ENCODE peak calls at places on chromosomes 1 and 21, in seven cellular contexts. D is K562, O is HCT116, B is GM12878, G is SK-N-SH, I is HepG2, S is H1. X is an unnamed sample.
A peak's percentile ranks its signal among the peaks of the same experiment; 100 is the strongest.

GRCh38 chr1:15674760-15675159 is 9.4 kb upstream of the PLEKHM2 start:
- DNase-seq in B (no peak), D (no peak), G (no peak), O (no peak), S (no peak), I (no peak), X (no peak)

GRCh38 chr1:31135973-31136600 is 70.6 kb upstream of the PUM1 start:
- DNase-seq in S (no peak), G (no peak), B (no peak), D (no peak), O (no peak), I (no peak), X (no peak)

GRCh38 chr1:33268927-33269610 is 12.8 kb downstream of the ZNF362 start:
- DNase-seq in D (no peak), O (no peak), B (no peak), I (no peak), S (no peak), G (no peak), X (no peak)

GRCh38 chr1:54582566-54583306 is 34.7 kb downstream of the ACOT11 start:
- DNase-seq in S (no peak), B (no peak), D (no peak), O (no peak), I (no peak), G (peak; percentile 66), X (no peak)

GRCh38 chr1:57122031-57122430 is 156.2 kb upstream of the C8B start:
- DNase-seq in I (no peak), O (no peak), D (no peak), G (no peak), S (no peak), B (no peak), X (no peak)

GRCh38 chr1:27621067-27621920 is 13.7 kb downstream of the FGR start:
- DNase-seq in B (no peak), O (no peak), G (no peak), D (no peak), I (peak; percentile 78), S (no peak), X (no peak)

GRCh38 chr1:8763888-8764287 is 53.6 kb downstream of the RERE start:
- DNase-seq in S (no peak), O (no peak), B (peak; percentile 84), G (no peak), I (no peak), D (peak; percentile 54), X (no peak)

GRCh38 chr1:121516279-121516967 is 331.6 kb downstream of the SRGAP2C start:
- DNase-seq in D (no peak), I (no peak), G (no peak), O (no peak), B (no peak), S (no peak), X (no peak)

GRCh38 chr1:26555550-26555981 is 26.0 kb downstream of the RPS6KA1 start:
- DNase-seq in O (no peak), G (no peak), I (peak; percentile 75), B (no peak), S (no peak), D (peak; percentile 55), X (no peak)

GRCh38 chr1:6727535-6727934 is 25.9 kb upstream of the DNAJC11 start:
- DNase-seq in B (peak; percentile 16), I (peak; percentile 59), S (peak; percentile 44), O (peak; percentile 71), D (peak; percentile 79), G (peak; percentile 73), X (peak; percentile 66)

GRCh38 chr1:117644696-117645311 is 39.0 kb downstream of the TENT5C start:
- DNase-seq in I (no peak), O (no peak), D (peak; percentile 86), S (no peak), B (no peak), G (no peak), X (no peak)

GRCh38 chr1:51295926-51296325 is 34.4 kb downstream of the TTC39A start:
- DNase-seq in O (no peak), D (no peak), I (no peak), G (no peak), S (no peak), B (no peak), X (no peak)

GRCh38 chr1:210496063-210496462 is 167.4 kb downstream of the HHAT start:
- DNase-seq in G (no peak), I (no peak), S (no peak), B (no peak), D (no peak), O (no peak), X (no peak)

GRCh38 chr1:181135462-181135781 is 46.9 kb downstream of the IER5 start:
- DNase-seq in S (no peak), B (no peak), D (peak; percentile 77), O (no peak), I (no peak), G (peak; percentile 68), X (no peak)

GRCh38 chr1:181262069-181262468 is 173.6 kb downstream of the IER5 start:
- DNase-seq in B (no peak), O (no peak), G (no peak), D (no peak), I (no peak), S (no peak), X (no peak)

GRCh38 chr1:51517361-51518032 is 1.6 kb downstream of the EPS15 start:
- DNase-seq in I (no peak), O (no peak), S (no peak), G (no peak), B (no peak), D (no peak), X (no peak)

GRCh38 chr21:36661511-36662309 is 37.2 kb upstream of the SIM2 start:
- DNase-seq in S (no peak), G (peak; percentile 43), O (peak; percentile 24), I (peak; percentile 96), B (no peak), D (peak; percentile 37), X (peak; percentile 26)

GRCh38 chr1:180188103-180188506 is 33.4 kb downstream of the QSOX1 start:
- DNase-seq in I (peak; percentile 41), B (no peak), D (peak; percentile 74), O (no peak), G (peak; percentile 87), S (no peak), X (peak; percentile 85)

GRCh38 chr1:113963281-113963906 is 15.9 kb upstream of the OLFML3 start:
- DNase-seq in G (no peak), B (no peak), D (no peak), O (no peak), S (no peak), I (no peak), X (no peak)
- TF ChIP-seq JUND in G (no peak), B (no peak), D (no peak), O (no peak), S (no peak), I (no peak), X (no peak)

GRCh38 chr1:159700312-159700711 is 14.1 kb downstream of the CRP start:
- DNase-seq in G (no peak), S (no peak), B (no peak), I (no peak), D (no peak), O (no peak), X (no peak)

GRCh38 chr1:159699653-159700052 is 14.7 kb downstream of the CRP start:
- DNase-seq in I (no peak), O (no peak), B (no peak), G (no peak), D (no peak), S (no peak), X (no peak)

GRCh38 chr1:159707473-159707872 is 6.9 kb downstream of the CRP start:
- DNase-seq in G (no peak), D (no peak), S (no peak), O (no peak), B (no peak), I (no peak), X (no peak)

GRCh38 chr1:159705911-159706270 is 8.5 kb downstream of the CRP start:
- DNase-seq in B (no peak), I (no peak), D (no peak), G (no peak), S (no peak), O (no peak), X (no peak)

DNA sequence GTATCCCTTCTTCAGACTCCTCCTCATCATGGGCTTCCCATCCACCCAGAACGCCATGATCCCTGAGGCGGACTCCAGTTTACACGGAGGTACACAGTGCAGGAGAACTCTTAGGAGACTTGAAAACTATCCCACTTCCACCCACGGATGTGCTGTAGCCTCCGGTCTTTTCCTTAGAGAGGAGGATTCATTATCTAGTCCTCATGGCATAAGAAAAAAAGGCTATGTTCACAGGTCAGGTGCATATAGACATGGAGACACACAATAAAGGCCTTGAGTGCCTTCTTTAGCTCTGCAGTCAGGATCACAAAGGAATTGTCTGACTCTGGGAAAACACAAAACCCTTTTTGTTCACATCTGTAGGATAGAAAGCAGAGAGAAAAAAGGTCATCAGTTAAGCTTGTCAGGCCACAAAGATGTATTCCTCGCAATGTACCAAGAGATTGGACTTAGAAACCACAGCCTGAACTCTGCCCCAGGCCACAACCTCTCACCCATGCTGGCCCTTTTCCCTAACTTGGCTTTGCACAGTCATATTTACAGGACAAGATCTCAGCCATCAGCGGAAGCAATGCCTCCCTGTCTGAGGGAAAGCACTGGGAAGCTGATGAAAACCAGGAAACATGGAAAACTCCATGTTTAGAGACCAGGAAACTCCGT is 9.0 kb downstream of the CRP start:
- DNase-seq in I (no peak), G (no peak), S (no peak), D (no peak), O (no peak), B (no peak), X (no peak)
- TF ChIP-seq JUND in I (no peak), G (no peak), S (no peak), D (no peak), O (no peak), B (no peak), X (no peak)

DNA sequence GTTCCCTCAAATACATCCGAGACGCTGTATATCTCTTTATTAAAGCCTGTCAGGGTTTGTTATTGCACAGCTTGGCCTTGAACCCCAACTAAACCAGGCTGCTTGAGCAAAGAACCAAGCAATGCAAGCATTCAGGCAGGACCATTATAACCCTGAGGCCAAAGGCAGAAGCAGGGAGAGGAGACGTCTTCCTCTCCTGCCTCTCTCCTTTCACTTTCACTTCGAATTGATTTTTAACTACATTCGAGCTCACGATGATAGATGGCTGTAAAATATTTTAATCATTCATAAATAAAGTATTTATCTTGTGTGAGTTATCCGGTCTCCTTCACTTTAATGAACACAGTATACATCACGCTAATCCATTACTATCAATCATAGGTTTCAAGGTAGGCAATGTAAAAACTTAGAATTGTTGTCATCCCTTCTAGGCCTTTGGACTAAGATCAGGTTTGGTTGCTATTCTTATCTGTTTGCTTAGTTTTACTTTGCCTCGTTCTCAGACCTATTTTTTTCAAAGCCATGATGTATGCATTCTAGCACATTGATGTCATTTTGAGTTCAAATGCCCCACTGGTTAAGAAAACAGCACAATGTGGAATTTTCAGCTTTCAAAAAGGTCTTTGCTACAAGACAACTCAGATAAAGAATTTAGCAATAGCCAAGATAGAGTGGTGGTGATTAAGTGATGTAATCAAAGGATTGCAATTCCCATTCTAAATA is 480.2 kb upstream of the RUNX1 start:
- DNase-seq in I (no peak), D (no peak), O (no peak), B (no peak), S (no peak), G (no peak), X (no peak)
- TF ChIP-seq JUND in I (no peak), D (no peak), O (no peak), B (no peak), S (no peak), G (no peak), X (no peak)

DNA sequence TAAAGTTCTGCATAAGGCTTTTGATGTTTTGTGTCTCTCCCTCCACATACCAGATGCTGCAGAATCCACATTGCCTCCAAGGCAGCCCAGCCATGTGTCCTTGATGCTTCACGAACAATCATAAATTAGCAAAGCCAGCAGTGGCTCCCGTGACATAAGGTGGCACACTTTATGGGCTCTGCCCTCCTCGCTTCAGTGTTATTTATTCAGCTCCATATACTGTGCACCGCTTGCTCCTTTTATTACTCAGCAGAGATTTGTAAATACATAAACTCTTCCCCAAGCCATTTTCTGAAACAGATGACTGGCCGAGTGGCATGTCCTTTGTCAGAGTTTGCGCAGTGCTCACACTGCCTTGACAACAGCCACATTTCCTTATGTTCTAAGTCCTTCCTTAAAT is 112.7 kb upstream of the SLC35F3 start:
- DNase-seq in S (no peak), B (no peak), O (no peak), D (no peak), I (no peak), G (no peak), X (no peak)
- TF ChIP-seq JUND in S (no peak), B (no peak), O (no peak), D (no peak), I (no peak), G (no peak), X (no peak)